ENCODE peak calls at places on chromosomes 7 and 10, in nine cellular contexts. T is uterus, S is transverse colon, C is sigmoid colon, D is testis, Z is tibial nerve, U is adrenal gland, I is IMR-90, M is heart left ventricle. Q is an unnamed sample.

GRCh38 chr7:139081584-139081983 is 27.9 kb downstream of the ZC3HAV1 start:
- DNase-seq in T (no peak), S (no peak), C (no peak), D (no peak), Z (no peak), U (no peak), I (no peak), M (no peak), Q (no peak)

GRCh38 chr7:34277016-34277800 is 371.9 kb downstream of the BMPER start:
- DNase-seq in T (no peak), S (no peak), C (no peak), D (no peak), Z (no peak), U (no peak), I (peak), M (no peak), Q (no peak)

GRCh38 chr7:116805100-116805544 is 57.3 kb upstream of the CAPZA2 start:
- DNase-seq in T (no peak), S (no peak), C (no peak), D (no peak), Z (peak), U (no peak), I (peak), M (no peak), Q (no peak)

GRCh38 chr10:75718996-75719395 is 287.6 kb downstream of the LRMDA start:
- DNase-seq in T (no peak), S (no peak), C (no peak), D (no peak), Z (no peak), U (no peak), I (no peak), M (no peak), Q (no peak)

GRCh38 chr7:138127996-138128395 is 51.7 kb downstream of the AKR1D1 start:
- DNase-seq in T (no peak), S (no peak), C (no peak), D (no peak), Z (no peak), U (no peak), I (no peak), M (no peak), Q (no peak)

GRCh38 chr10:10975647-10976046 is 42.0 kb upstream of the CELF2 start:
- DNase-seq in T (no peak), S (no peak), C (no peak), D (no peak), Z (no peak), U (no peak), I (no peak), M (no peak), Q (no peak)

GRCh38 chr7:130721486-130722277 is 12.3 kb downstream of the KLF14 start:
- DNase-seq in T (peak), S (peak), C (peak), D (peak), Z (peak), U (peak), I (peak), M (peak), Q (peak)

GRCh38 chr7:7051221-7051877 is 131.0 kb upstream of the C1GALT1 start:
- DNase-seq in T (no peak), S (peak), C (no peak), D (no peak), Z (peak), U (peak), I (no peak), M (no peak), Q (no peak)

GRCh38 chr7:20198295-20198694 is 18.9 kb downstream of the MACC1 start:
- DNase-seq in T (no peak), S (no peak), C (no peak), D (no peak), Z (no peak), U (no peak), I (no peak), M (no peak), Q (no peak)

GRCh38 chr7:90351987-90352386 is 5.5 kb downstream of the GTPBP10 start:
- DNase-seq in T (no peak), S (no peak), C (no peak), D (no peak), Z (no peak), U (no peak), I (no peak), M (no peak), Q (no peak)

GRCh38 chr7:60706-61105 is 131.7 kb upstream of the FAM20C start:
- DNase-seq in T (no peak), S (peak), C (peak), D (no peak), Z (no peak), U (peak), I (no peak), M (peak), Q (no peak)

GRCh38 chr7:155247479-155248365 is 50.0 kb upstream of the INSIG1 start:
- DNase-seq in T (no peak), S (no peak), C (no peak), D (no peak), Z (no peak), U (no peak), I (peak), M (no peak), Q (no peak)

GRCh38 chr7:152602962-152603361 is 73.0 kb downstream of the XRCC2 start:
- DNase-seq in T (no peak), S (no peak), C (no peak), D (no peak), Z (no peak), U (no peak), I (peak), M (no peak), Q (no peak)

GRCh38 chr7:36127075-36127740 is 25.8 kb upstream of the EEPD1 start:
- DNase-seq in T (no peak), S (no peak), C (no peak), D (no peak), Z (no peak), U (no peak), I (peak), M (peak), Q (no peak)

GRCh38 chr10:13769926-13770325 is 183.2 kb downstream of the PRPF18 start:
- DNase-seq in T (no peak), S (no peak), C (no peak), D (no peak), Z (no peak), U (no peak), I (peak), M (no peak), Q (no peak)

GRCh38 chr10:95278061-95278988 is 12.5 kb downstream of the PDLIM1 start:
- DNase-seq in T (no peak), S (no peak), C (peak), D (no peak), Z (peak), U (no peak), I (peak), M (no peak), Q (no peak)

GRCh38 chr10:89633484-89633883 is 11.6 kb downstream of the PANK1 start:
- DNase-seq in T (no peak), S (no peak), C (no peak), D (no peak), Z (no peak), U (no peak), I (peak), M (no peak), Q (no peak)

GRCh38 chr10:43594944-43595589 is 11.2 kb upstream of the ZNF485 start:
- DNase-seq in T (no peak), S (no peak), C (no peak), D (no peak), Z (no peak), U (peak), I (peak), M (no peak), Q (peak)

GRCh38 chr7:150368098-150368883 is at the start of gene REPIN1:
- DNase-seq in T (peak), S (peak), C (peak), D (peak), Z (peak), U (peak), I (peak), M (peak), Q (peak)

GRCh38 chr7:100198266-100198665 is 20.5 kb downstream of the STAG3 start:
- DNase-seq in T (no peak), S (no peak), C (no peak), D (no peak), Z (no peak), U (no peak), I (no peak), M (no peak), Q (no peak)
- H3K27ac ChIP-seq in T (no peak), S (no peak), C (no peak), D (no peak), Z (no peak), U (no peak), I (no peak), M (no peak), Q (no peak)

GRCh38 chr10:104255244-104255981 is 721 bp downstream of the GSTO1 start:
- DNase-seq in T (no peak), S (peak), C (no peak), D (no peak), Z (peak), U (no peak), I (peak), M (no peak), Q (peak)
- TF ChIP-seq POLR2A in T (peak), S (peak), C (peak), D (no peak), Z (peak), U (peak), I (peak), M (peak), Q (peak)

DNA sequence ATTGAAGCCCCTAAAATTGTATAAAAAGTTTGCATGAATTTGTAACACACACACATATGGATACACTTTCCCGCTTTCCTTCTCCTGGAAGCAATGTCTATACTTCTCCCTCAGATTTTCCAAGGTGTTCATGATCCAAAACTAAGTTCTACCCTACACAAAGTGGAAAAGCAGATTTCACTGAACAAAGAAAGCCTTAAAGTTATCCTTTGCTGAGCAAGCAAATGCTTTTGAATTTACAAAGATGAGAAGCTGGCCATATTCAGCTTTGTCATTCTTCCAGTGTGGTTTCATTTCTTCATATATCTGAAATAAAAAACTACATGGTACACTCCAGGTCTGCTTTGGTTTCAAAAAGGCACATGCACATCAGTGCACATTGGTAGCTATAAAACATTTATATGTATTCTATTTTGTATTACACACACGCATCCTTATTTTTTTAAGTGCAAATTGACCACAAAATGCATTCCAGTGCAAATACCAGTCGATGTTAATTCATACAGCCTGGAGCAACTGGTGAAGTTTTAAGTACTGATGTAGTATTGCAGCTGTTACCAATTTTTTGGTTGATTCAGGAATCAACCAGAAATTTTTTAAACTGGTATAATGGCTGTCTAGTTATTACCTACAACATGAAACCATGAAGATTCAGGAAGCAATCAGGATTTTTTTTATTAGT is 65.5 kb upstream of the SRPK2 start:
- DNase-seq in T (no peak), S (no peak), C (no peak), D (no peak), Z (no peak), U (no peak), I (peak), M (no peak), Q (no peak)
- H3K4me3 ChIP-seq in T (no peak), S (no peak), C (no peak), D (no peak), Z (no peak), U (no peak), I (no peak), M (no peak), Q (no peak)

GRCh38 chr10:121113385-121113696 is 262.2 kb downstream of the WDR11 start:
- DNase-seq in T (no peak), S (no peak), C (no peak), D (no peak), Z (no peak), U (no peak), I (no peak), M (no peak), Q (no peak)
- H3K27ac ChIP-seq in T (peak), S (no peak), C (no peak), D (no peak), Z (no peak), U (peak), I (no peak), M (no peak), Q (no peak)

DNA sequence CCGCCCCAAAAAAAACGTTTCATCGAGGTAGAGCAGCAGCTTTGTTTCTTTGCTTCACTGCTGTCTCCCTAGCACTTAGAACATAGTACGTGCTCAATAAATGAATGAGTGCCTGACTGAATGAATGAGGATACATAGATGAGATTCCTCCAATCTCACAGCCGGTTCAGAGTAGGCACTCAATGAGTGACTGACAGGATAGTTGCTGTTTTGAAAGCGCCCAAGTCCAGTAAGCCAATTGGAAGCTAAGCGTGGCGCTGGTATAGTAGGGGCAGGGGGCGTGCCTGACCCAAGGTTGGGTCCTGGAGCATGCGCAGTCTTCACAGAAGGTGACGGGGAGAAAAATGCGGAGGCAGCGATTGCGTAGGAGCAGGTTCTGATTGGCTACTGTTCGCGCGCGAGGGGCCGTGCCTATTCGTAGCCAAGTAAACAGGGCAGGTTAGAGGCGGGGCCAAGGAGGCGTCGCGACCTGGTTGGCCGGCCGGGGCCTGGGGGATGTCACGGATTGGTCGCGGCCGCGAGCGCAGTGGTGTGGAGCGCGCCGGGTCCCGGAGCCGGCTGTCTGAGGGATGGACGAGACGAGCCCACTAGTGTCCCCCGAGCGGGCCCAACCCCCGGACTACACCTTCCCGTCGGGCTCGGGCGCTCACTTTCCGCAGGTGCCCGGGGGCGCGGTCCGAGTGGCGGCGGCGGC is at the start of gene PI4K2A:
- DNase-seq in T (peak), S (peak), C (peak), D (peak), Z (peak), U (peak), I (peak), M (peak), Q (peak)
- TF ChIP-seq POLR2A in T (peak), S (peak), C (peak), D (peak), Z (peak), U (peak), I (peak), M (peak), Q (peak)

Q was measured in body of pancreas.